ENCODE peak calls at places on chromosome 7, in ten cellular contexts. V is stimulated activated CD4-positive, alpha-beta T cell treated with anti-CD3 and anti-CD28 coated beads, Interleukin-1b, Interleukin-23, amount 100 ng/mL, for 1 hour; G is HEK293T; N is cardiac muscle cell; C is KBM-7; M is COR-L47; Y is mesendoderm; U is neural crest cell; J is cardiac fibroblast; D is NCI-H1694 treated with DMSO at 0.1 percent for 48 hours. B is an unnamed sample.

GRCh38 chr7:90564455-90564854 is 31.7 kb upstream of the CDK14 start:
- DNase-seq in V (no peak), G (no peak), N (no peak), C (no peak), M (no peak), Y (no peak), U (no peak), J (no peak), D (no peak), B (no peak)

GRCh38 chr7:129513546-129513945 is 11.2 kb downstream of the SMKR1 start:
- DNase-seq in V (no peak), G (no peak), N (no peak), C (no peak), M (no peak), Y (no peak), U (no peak), J (no peak), D (no peak), B (no peak)

GRCh38 chr7:15305002-15305600 is 256.7 kb downstream of the AGMO start:
- DNase-seq in V (no peak), G (peak; percentile 34), N (peak; percentile 64), C (peak; percentile 56), M (peak; percentile 41), Y (peak; percentile 64), U (peak; percentile 54), J (peak; percentile 68), D (peak; percentile 20), B (peak; percentile 20)

GRCh38 chr7:69597278-69598076 is 798 bp upstream of the AUTS2 start:
- DNase-seq in V (no peak), G (peak; percentile 42), N (peak; percentile 67), C (peak; percentile 63), M (no peak), Y (peak; percentile 61), U (peak; percentile 49), J (peak; percentile 9), D (no peak), B (no peak)

GRCh38 chr7:92527300-92528187 is 776 bp downstream of the PEX1 start:
- DNase-seq in V (peak; percentile 8), G (peak; percentile 68), N (peak; percentile 63), C (peak; percentile 57), M (no peak), Y (peak; percentile 65), U (peak; percentile 40), J (peak; percentile 48), D (peak; percentile 47), B (peak; percentile 17)

GRCh38 chr7:98509836-98510235 is 107.2 kb upstream of the NPTX2 start:
- DNase-seq in V (no peak), G (no peak), N (no peak), C (no peak), M (no peak), Y (no peak), U (no peak), J (peak; percentile 2), D (no peak), B (no peak)

GRCh38 chr7:12244129-12244528 is 33.0 kb downstream of the TMEM106B start:
- DNase-seq in V (no peak), G (peak; percentile 40), N (peak; percentile 17), C (no peak), M (peak; percentile 9), Y (peak; percentile 86), U (no peak), J (peak; percentile 24), D (no peak), B (no peak)

GRCh38 chr7:149669121-149669818 is 104.1 kb downstream of the ZNF467 start:
- DNase-seq in V (no peak), G (no peak), N (no peak), C (peak; percentile 49), M (no peak), Y (peak; percentile 50), U (no peak), J (peak; percentile 58), D (peak; percentile 64), B (no peak)

B was measured in amniotic stem cell.